ENCODE peak calls at places on chromosomes 3 and 15, in six cellular contexts. One of them, this sample, is unnamed.

GRCh38 chr3:66606868-66607267 is 106.0 kb upstream of the LRIG1 start:
- DNase-seq in H1: no peak
- DNase-seq in colonic mucosa: no peak
- DNase-seq in hepatocyte: no peak
- DNase-seq in ovary: no peak
- DNase-seq in spleen: no peak
- DNase-seq in this sample: no peak

GRCh38 chr15:90885432-90886290 is 1.4 kb downstream of the FES start:
- DNase-seq in H1: peak; percentile 96
- DNase-seq in colonic mucosa: peak; percentile 82
- DNase-seq in hepatocyte: peak; percentile 84
- DNase-seq in ovary: peak; percentile 86
- DNase-seq in spleen: peak; percentile 95
- DNase-seq in this sample: no peak

GRCh38 chr3:172520332-172520831 is 2.8 kb downstream of the TNFSF10 start:
- DNase-seq in H1: no peak
- DNase-seq in colonic mucosa: peak; percentile 56
- DNase-seq in hepatocyte: no peak
- DNase-seq in ovary: no peak
- DNase-seq in spleen: no peak
- DNase-seq in this sample: no peak

GRCh38 chr3:104101736-104102135 is 1265.0 kb upstream of the ALCAM start:
- DNase-seq in H1: no peak
- DNase-seq in colonic mucosa: no peak
- DNase-seq in hepatocyte: no peak
- DNase-seq in ovary: no peak
- DNase-seq in spleen: no peak
- DNase-seq in this sample: no peak

GRCh38 chr3:123602325-123602724 is 17.5 kb upstream of the HACD2 start:
- DNase-seq in H1: no peak
- DNase-seq in colonic mucosa: peak; percentile 63
- DNase-seq in hepatocyte: peak; percentile 33
- DNase-seq in ovary: no peak
- DNase-seq in spleen: no peak
- DNase-seq in this sample: no peak

GRCh38 chr3:134815519-134815918 is 20.5 kb downstream of the EPHB1 start:
- DNase-seq in H1: no peak
- DNase-seq in colonic mucosa: no peak
- DNase-seq in hepatocyte: no peak
- DNase-seq in ovary: no peak
- DNase-seq in spleen: no peak
- DNase-seq in this sample: no peak

GRCh38 chr3:12854550-12854949 is 13.2 kb upstream of the RPL32 start:
- DNase-seq in H1: no peak
- DNase-seq in colonic mucosa: no peak
- DNase-seq in hepatocyte: no peak
- DNase-seq in ovary: no peak
- DNase-seq in spleen: no peak
- DNase-seq in this sample: no peak

GRCh38 chr15:41798607-41799487 is 24.6 kb downstream of the MAPKBP1 start:
- DNase-seq in H1: no peak
- DNase-seq in colonic mucosa: no peak
- DNase-seq in hepatocyte: no peak
- DNase-seq in ovary: no peak
- DNase-seq in spleen: no peak
- DNase-seq in this sample: no peak

GRCh38 chr15:101710806-101711205 is 13.5 kb downstream of the TARS3 start:
- DNase-seq in H1: no peak
- DNase-seq in colonic mucosa: no peak
- DNase-seq in hepatocyte: no peak
- DNase-seq in ovary: no peak
- DNase-seq in spleen: no peak
- DNase-seq in this sample: no peak

GRCh38 chr3:96863129-96863740 is 48.8 kb downstream of the EPHA6 start:
- DNase-seq in H1: peak; percentile 51
- DNase-seq in colonic mucosa: peak; percentile 18
- DNase-seq in hepatocyte: peak; percentile 72
- DNase-seq in ovary: peak; percentile 36
- DNase-seq in spleen: no peak
- DNase-seq in this sample: no peak

GRCh38 chr15:39869858-39870515 is 50.1 kb downstream of the GPR176 start:
- DNase-seq in H1: no peak
- DNase-seq in colonic mucosa: no peak
- DNase-seq in hepatocyte: no peak
- DNase-seq in ovary: no peak
- DNase-seq in spleen: no peak
- DNase-seq in this sample: no peak

GRCh38 chr3:51896607-51897305 is 6.4 kb downstream of the IQCF1 start:
- DNase-seq in H1: no peak
- DNase-seq in colonic mucosa: no peak
- DNase-seq in hepatocyte: no peak
- DNase-seq in ovary: no peak
- DNase-seq in spleen: no peak
- DNase-seq in this sample: no peak

GRCh38 chr3:140363801-140364200 is 314.1 kb upstream of the TRIM42 start:
- DNase-seq in H1: no peak
- DNase-seq in colonic mucosa: no peak
- DNase-seq in hepatocyte: peak; percentile 13
- DNase-seq in ovary: peak; percentile 38
- DNase-seq in spleen: no peak
- DNase-seq in this sample: no peak

GRCh38 chr15:38518084-38518483 is 46.5 kb downstream of the RASGRP1 start:
- DNase-seq in H1: no peak
- DNase-seq in colonic mucosa: no peak
- DNase-seq in hepatocyte: no peak
- DNase-seq in ovary: no peak
- DNase-seq in spleen: no peak
- DNase-seq in this sample: no peak

GRCh38 chr3:170356596-170357175 is 829 bp upstream of the SKIL start:
- DNase-seq in H1: peak; percentile 84
- DNase-seq in colonic mucosa: peak; percentile 91
- DNase-seq in hepatocyte: peak; percentile 98
- DNase-seq in ovary: peak; percentile 89
- DNase-seq in spleen: peak; percentile 96
- DNase-seq in this sample: peak; percentile 64

GRCh38 chr15:74565381-74566085 is 24.5 kb downstream of the ARID3B start:
- DNase-seq in H1: no peak
- DNase-seq in colonic mucosa: no peak
- DNase-seq in hepatocyte: no peak
- DNase-seq in ovary: no peak
- DNase-seq in spleen: no peak
- DNase-seq in this sample: no peak

GRCh38 chr15:86892774-86893449 is 813.2 kb downstream of the AGBL1 start:
- DNase-seq in H1: no peak
- DNase-seq in colonic mucosa: no peak
- DNase-seq in hepatocyte: no peak
- DNase-seq in ovary: no peak
- DNase-seq in spleen: no peak
- DNase-seq in this sample: no peak

GRCh38 chr3:54853573-54854404 is 74.1 kb downstream of the LRTM1 start:
- DNase-seq in H1: peak; percentile 93
- DNase-seq in colonic mucosa: peak; percentile 70
- DNase-seq in hepatocyte: peak; percentile 89
- DNase-seq in ovary: peak; percentile 85
- DNase-seq in spleen: peak; percentile 87
- DNase-seq in this sample: peak; percentile 75

GRCh38 chr3:141302364-141303141 is 65.8 kb upstream of the ZBTB38 start:
- DNase-seq in H1: no peak
- DNase-seq in colonic mucosa: no peak
- DNase-seq in hepatocyte: no peak
- DNase-seq in ovary: no peak
- DNase-seq in spleen: no peak
- DNase-seq in this sample: no peak

DNA sequence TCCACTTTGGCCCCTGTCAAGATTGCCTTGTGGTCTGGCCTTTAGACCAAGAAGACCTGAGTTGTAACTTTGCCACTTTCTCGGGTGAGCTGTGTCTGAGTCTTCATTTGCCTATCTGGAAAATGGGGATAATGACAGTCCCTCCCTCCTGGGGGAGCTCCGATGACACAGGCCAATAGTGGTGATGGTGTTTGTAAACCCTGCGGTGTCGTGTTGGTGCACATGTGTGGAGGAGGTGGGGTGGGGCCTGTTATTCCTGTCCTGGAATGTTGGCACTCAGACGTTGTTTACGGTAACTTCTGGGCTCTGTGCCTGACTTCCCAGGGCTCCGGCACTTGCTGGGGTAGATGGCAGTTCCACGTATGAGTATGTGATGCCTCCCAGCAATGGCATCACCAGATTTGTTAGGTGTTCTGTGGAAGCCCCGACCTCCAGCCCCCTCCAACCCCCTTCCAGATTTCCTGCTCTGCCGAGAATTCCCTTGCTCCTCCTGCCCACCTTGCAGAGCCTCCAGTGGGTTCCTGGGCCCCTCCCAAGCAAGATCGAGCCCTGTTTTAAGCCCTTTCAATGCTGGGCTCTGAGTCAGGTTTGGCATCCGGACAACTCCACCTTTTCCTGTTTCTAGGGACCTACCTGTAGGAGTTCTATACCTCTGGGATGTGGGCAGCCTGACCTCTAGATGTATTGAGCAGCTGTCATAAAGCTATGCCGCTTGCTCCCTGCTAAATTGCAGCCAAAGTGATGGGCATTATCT is 31.4 kb downstream of the HRH1 start:
- DNase-seq in H1: no peak
- DNase-seq in colonic mucosa: peak; percentile 57
- DNase-seq in hepatocyte: peak; percentile 64
- DNase-seq in ovary: peak; percentile 79
- DNase-seq in spleen: no peak
- DNase-seq in this sample: no peak
- H3K27ac ChIP-seq in H1: no peak overlapping the region
- H3K27ac ChIP-seq in colonic mucosa: no peak overlapping the region
- H3K27ac ChIP-seq in hepatocyte: peak overlapping the region; percentile 51
- H3K27ac ChIP-seq in ovary: peak overlapping the region; percentile 10
- H3K27ac ChIP-seq in spleen: no peak overlapping the region
- H3K27ac ChIP-seq in this sample: no peak overlapping the region

DNA sequence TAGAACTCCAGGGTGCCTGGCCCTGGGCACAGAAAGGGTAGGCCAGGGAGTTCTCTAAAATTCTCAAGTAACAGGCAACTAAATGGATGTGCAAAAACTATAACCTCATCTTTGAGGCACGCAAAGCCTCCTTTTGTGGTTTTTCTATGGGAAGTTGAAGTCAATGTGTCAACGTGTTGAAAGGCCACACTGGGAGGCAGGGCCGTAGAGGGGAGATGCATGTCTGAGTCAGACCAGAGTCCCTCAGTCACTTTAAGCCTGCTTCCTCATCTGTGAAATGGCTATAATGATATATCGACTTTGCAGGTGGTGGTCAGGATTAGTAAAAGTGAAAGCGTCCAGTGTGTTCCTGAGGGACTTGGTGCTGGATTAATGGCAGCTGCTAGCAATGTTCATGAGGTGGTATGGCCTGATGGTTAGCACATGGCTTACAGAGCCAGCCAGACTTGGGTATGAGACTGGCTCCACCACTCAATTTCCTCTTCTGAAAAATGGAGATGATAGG is 17.0 kb downstream of the TGM5 start:
- DNase-seq in H1: no peak
- DNase-seq in colonic mucosa: no peak
- DNase-seq in hepatocyte: no peak
- DNase-seq in ovary: no peak
- DNase-seq in spleen: no peak
- DNase-seq in this sample: no peak
- H3K27ac ChIP-seq in H1: no peak overlapping the region
- H3K27ac ChIP-seq in colonic mucosa: no peak overlapping the region
- H3K27ac ChIP-seq in hepatocyte: no peak overlapping the region
- H3K27ac ChIP-seq in ovary: no peak overlapping the region
- H3K27ac ChIP-seq in spleen: no peak overlapping the region
- H3K27ac ChIP-seq in this sample: no peak overlapping the region

GRCh38 chr3:193977622-193978021 is 158.3 kb upstream of the HES1 start:
- DNase-seq in H1: no peak
- DNase-seq in colonic mucosa: no peak
- DNase-seq in hepatocyte: no peak
- DNase-seq in ovary: no peak
- DNase-seq in spleen: no peak
- DNase-seq in this sample: no peak

GRCh38 chr3:193974147-193974546 is 161.8 kb upstream of the HES1 start:
- DNase-seq in H1: no peak
- DNase-seq in colonic mucosa: no peak
- DNase-seq in hepatocyte: peak; percentile 41
- DNase-seq in ovary: no peak
- DNase-seq in spleen: no peak
- DNase-seq in this sample: no peak

GRCh38 chr3:193972816-193973215 is 163.1 kb upstream of the HES1 start:
- DNase-seq in H1: no peak
- DNase-seq in colonic mucosa: no peak
- DNase-seq in hepatocyte: no peak
- DNase-seq in ovary: no peak
- DNase-seq in spleen: no peak
- DNase-seq in this sample: no peak

GRCh38 chr3:193975072-193975535 is 160.8 kb upstream of the HES1 start:
- DNase-seq in H1: peak; percentile 59
- DNase-seq in colonic mucosa: no peak
- DNase-seq in hepatocyte: no peak
- DNase-seq in ovary: no peak
- DNase-seq in spleen: no peak
- DNase-seq in this sample: no peak

GRCh38 chr3:193974591-193974990 is 161.4 kb upstream of the HES1 start:
- DNase-seq in H1: no peak
- DNase-seq in colonic mucosa: no peak
- DNase-seq in hepatocyte: no peak
- DNase-seq in ovary: no peak
- DNase-seq in spleen: no peak
- DNase-seq in this sample: no peak
- H3K27ac ChIP-seq in H1: peak overlapping the region; percentile 67
- H3K27ac ChIP-seq in colonic mucosa: no peak overlapping the region
- H3K27ac ChIP-seq in hepatocyte: peak overlapping the region; percentile 0
- H3K27ac ChIP-seq in ovary: no peak overlapping the region
- H3K27ac ChIP-seq in spleen: no peak overlapping the region
- H3K27ac ChIP-seq in this sample: no peak overlapping the region

GRCh38 chr3:157460253-157460652 is 23.6 kb downstream of the PTX3 start:
- DNase-seq in H1: no peak
- DNase-seq in colonic mucosa: no peak
- DNase-seq in hepatocyte: no peak
- DNase-seq in ovary: no peak
- DNase-seq in spleen: no peak
- DNase-seq in this sample: no peak
- H3K27ac ChIP-seq in H1: no peak overlapping the region
- H3K27ac ChIP-seq in colonic mucosa: no peak overlapping the region
- H3K27ac ChIP-seq in hepatocyte: no peak overlapping the region
- H3K27ac ChIP-seq in ovary: no peak overlapping the region
- H3K27ac ChIP-seq in spleen: no peak overlapping the region
- H3K27ac ChIP-seq in this sample: no peak overlapping the region

GRCh38 chr15:68209272-68209671 is 4.1 kb upstream of the CALML4 start:
- DNase-seq in H1: no peak
- DNase-seq in colonic mucosa: no peak
- DNase-seq in hepatocyte: no peak
- DNase-seq in ovary: no peak
- DNase-seq in spleen: peak; percentile 61
- DNase-seq in this sample: no peak
- H3K27ac ChIP-seq in H1: no peak overlapping the region
- H3K27ac ChIP-seq in colonic mucosa: no peak overlapping the region
- H3K27ac ChIP-seq in hepatocyte: no peak overlapping the region
- H3K27ac ChIP-seq in ovary: no peak overlapping the region
- H3K27ac ChIP-seq in spleen: no peak overlapping the region
- H3K27ac ChIP-seq in this sample: no peak overlapping the region

DNA sequence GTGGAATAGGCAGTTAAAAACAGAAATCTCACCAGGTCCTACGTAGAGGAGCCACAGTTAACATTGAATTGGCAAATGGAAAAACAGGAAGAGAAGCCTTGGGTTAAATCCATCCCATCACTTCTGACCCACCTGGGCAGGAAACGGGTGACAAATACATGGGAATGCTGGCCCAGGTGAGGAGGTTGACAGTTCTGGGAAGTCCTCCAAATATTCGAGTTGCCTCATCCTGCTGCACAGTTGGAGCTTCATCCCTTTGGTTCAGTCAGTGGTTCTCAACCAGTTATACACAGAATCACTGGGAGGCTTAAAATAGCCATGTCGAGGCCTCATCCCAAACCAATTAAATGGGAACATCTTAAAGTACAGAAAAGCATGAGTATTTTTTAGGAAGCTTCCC is 5.3 kb downstream of the MYZAP start:
- DNase-seq in H1: no peak
- DNase-seq in colonic mucosa: no peak
- DNase-seq in hepatocyte: no peak
- DNase-seq in ovary: no peak
- DNase-seq in spleen: no peak
- DNase-seq in this sample: no peak
- H3K27ac ChIP-seq in H1: no peak overlapping the region
- H3K27ac ChIP-seq in colonic mucosa: no peak overlapping the region
- H3K27ac ChIP-seq in hepatocyte: peak overlapping the region; percentile 89
- H3K27ac ChIP-seq in ovary: no peak overlapping the region
- H3K27ac ChIP-seq in spleen: no peak overlapping the region
- H3K27ac ChIP-seq in this sample: no peak overlapping the region

This sample was measured in substantia nigra.